ENCODE peak calls at places on chromosomes 7 and 10, in six cellular contexts. T is colonic mucosa; B is NCI-H524; P is posterior cingulate gyrus; L is activated T-helper 1 cell treated with anti-CD3 and anti-CD28 coated beads, Interleukin-2, amount 50 U/mL, for 16 hours; Y is A549. X is an unnamed sample.

GRCh38 chr10:4316166-4316810 is 509.7 kb upstream of the AKR1E2 start:
- DNase-seq in B (no peak), T (no peak), P (no peak), Y (no peak), L (no peak), X (peak)

GRCh38 chr10:43380610-43381222 is 9.3 kb downstream of the FXYD4 start:
- DNase-seq in L (no peak), Y (peak), T (no peak), B (no peak), P (no peak), X (no peak)

GRCh38 chr7:18473119-18473518 is 22.4 kb upstream of the HDAC9 start:
- DNase-seq in P (no peak), Y (no peak), B (no peak), L (no peak), T (no peak), X (no peak)

GRCh38 chr10:104472957-104473745 is 119.5 kb downstream of the CFAP58 start:
- DNase-seq in B (no peak), T (no peak), Y (no peak), P (no peak), L (no peak), X (no peak)

GRCh38 chr7:150341263-150342118 is at the start of gene RARRES2:
- DNase-seq in Y (no peak), B (no peak), L (no peak), P (no peak), T (peak), X (no peak)

GRCh38 chr10:34650156-34650555 is 164.9 kb downstream of the PARD3 start:
- DNase-seq in P (no peak), L (no peak), Y (no peak), B (no peak), T (no peak), X (no peak)

GRCh38 chr7:1106783-1107421 is 19.0 kb downstream of the GPER1 start:
- DNase-seq in Y (no peak), T (no peak), B (no peak), P (no peak), L (no peak), X (no peak)

GRCh38 chr10:101032637-101033201 is 1.7 kb downstream of the SFXN3 start:
- DNase-seq in P (peak), B (peak), T (peak), L (peak), Y (peak), X (peak)

GRCh38 chr10:30098624-30099023 is 39.2 kb upstream of the JCAD start:
- DNase-seq in P (no peak), B (no peak), L (no peak), Y (peak), T (no peak), X (no peak)

GRCh38 chr10:119815671-119816070 is 57.0 kb downstream of the MCMBP start:
- DNase-seq in P (no peak), Y (no peak), T (no peak), B (no peak), L (no peak), X (no peak)

GRCh38 chr10:44911081-44911540 is at the start of gene TMEM72:
- DNase-seq in Y (no peak), T (peak), L (no peak), P (no peak), B (no peak), X (no peak)

GRCh38 chr7:66152538-66153191 is 38.0 kb downstream of the CRCP start:
- DNase-seq in P (no peak), T (no peak), Y (no peak), L (no peak), B (no peak), X (no peak)

GRCh38 chr7:48089415-48089975 is 430 bp downstream of the UPP1 start:
- DNase-seq in T (peak), Y (no peak), L (peak), B (no peak), P (peak), X (peak)

GRCh38 chr7:33091641-33092191 is 17.5 kb downstream of the RP9 start:
- DNase-seq in T (no peak), Y (no peak), B (no peak), P (no peak), L (no peak), X (no peak)

GRCh38 chr7:48347426-48347825 is 176.2 kb downstream of the ABCA13 start:
- DNase-seq in B (no peak), Y (no peak), L (no peak), P (no peak), T (no peak), X (no peak)

GRCh38 chr7:25522727-25523126 is 294.4 kb upstream of the NPVF start:
- DNase-seq in L (no peak), T (no peak), B (no peak), P (no peak), Y (no peak), X (no peak)

GRCh38 chr10:7408494-7409044 is 2.3 kb downstream of the SFMBT2 start:
- DNase-seq in Y (peak), L (no peak), T (peak), B (no peak), P (peak), X (peak)

GRCh38 chr7:128904381-128905197 is 5.9 kb downstream of the KCP start:
- DNase-seq in L (no peak), T (no peak), P (peak), Y (peak), B (peak), X (no peak)

GRCh38 chr10:73044378-73045285 is 52.0 kb downstream of the P4HA1 start:
- DNase-seq in B (no peak), P (no peak), L (no peak), Y (peak), T (no peak), X (no peak)

GRCh38 chr10:73262105-73262730 is 9.8 kb upstream of the MRPS16 start:
- DNase-seq in B (no peak), L (no peak), Y (peak), T (no peak), P (no peak), X (no peak)

GRCh38 chr7:50266893-50267386 is 37.6 kb upstream of the IKZF1 start:
- DNase-seq in Y (no peak), B (no peak), P (no peak), L (peak), T (peak), X (no peak)

GRCh38 chr7:35415411-35415822 is 161.5 kb upstream of the TBX20 start:
- DNase-seq in T (no peak), P (no peak), Y (no peak), L (no peak), B (no peak), X (no peak)

GRCh38 chr10:3838723-3839437 is 53.9 kb upstream of the KLF6 start:
- DNase-seq in B (no peak), Y (peak), T (no peak), P (no peak), L (no peak), X (no peak)

GRCh38 chr10:117900280-117900679 is 146.5 kb downstream of the RAB11FIP2 start:
- DNase-seq in T (no peak), Y (no peak), P (no peak), B (peak), L (no peak), X (no peak)

GRCh38 chr10:121113385-121113696 is 262.2 kb downstream of the WDR11 start:
- DNase-seq in T (no peak), Y (no peak), P (no peak), L (no peak), B (no peak), X (no peak)

GRCh38 chr7:92057375-92057774 is 76.9 kb downstream of the CYP51A1 start:
- DNase-seq in P (no peak), B (no peak), T (peak), L (no peak), Y (no peak), X (no peak)

GRCh38 chr10:63940277-63940972 is 419.2 kb downstream of the REEP3 start:
- DNase-seq in Y (no peak), L (no peak), B (no peak), T (no peak), P (no peak), X (no peak)

GRCh38 chr10:72089618-72090017 is 1.3 kb upstream of the SPOCK2 start:
- DNase-seq in L (no peak), T (no peak), B (no peak), Y (no peak), P (no peak), X (no peak)

GRCh38 chr7:52017802-52018679 is 701.4 kb upstream of the COBL start:
- DNase-seq in B (no peak), P (no peak), T (peak), Y (peak), L (no peak), X (peak)

GRCh38 chr7:48781783-48782182 is 142.6 kb upstream of the CDC14C start:
- DNase-seq in Y (no peak), P (no peak), T (no peak), L (no peak), B (no peak), X (no peak)

GRCh38 chr10:83127942-83128575 is 1011.2 kb upstream of the GHITM start:
- DNase-seq in P (no peak), Y (no peak), T (no peak), B (no peak), L (no peak), X (no peak)

GRCh38 chr10:69218831-69219230 is 1.3 kb upstream of the HKDC1 start:
- DNase-seq in L (no peak), Y (no peak), B (no peak), P (no peak), T (no peak), X (no peak)

GRCh38 chr7:29328811-29329210 is 134.2 kb downstream of the CHN2 start:
- DNase-seq in Y (no peak), L (no peak), T (no peak), B (no peak), P (no peak), X (no peak)

GRCh38 chr7:155230169-155230593 is 67.5 kb upstream of the INSIG1 start:
- DNase-seq in L (no peak), Y (peak), T (no peak), P (peak), B (peak), X (peak)